ENCODE peak calls at places on chromosomes 5 and 9, in four cellular contexts. P is GM12864, M is progenitor cell of endocrine pancreas, A is heart right ventricle. X is an unnamed sample.
A peak's percentile ranks its signal among the peaks of the same experiment; 100 is the strongest.

GRCh38 chr9:68627104-68627503 is 77.9 kb upstream of the PIP5K1B start:
- DNase-seq in P (no peak), M (no peak), A (no peak), X (no peak)

GRCh38 chr9:103798620-103799019 is 295.5 kb upstream of the SMC2 start:
- DNase-seq in P (peak; percentile 37), M (no peak), A (no peak), X (peak; percentile 41)

GRCh38 chr9:131557855-131558548 is 12.7 kb downstream of the PRRT1B start:
- DNase-seq in P (no peak), M (no peak), A (no peak), X (no peak)

GRCh38 chr9:92576175-92576574 is 40.4 kb upstream of the ECM2 start:
- DNase-seq in P (no peak), M (no peak), A (no peak), X (no peak)

GRCh38 chr9:70438341-70438924 is 24.0 kb upstream of the KLF9 start:
- DNase-seq in P (no peak), M (no peak), A (peak; percentile 34), X (no peak)

GRCh38 chr9:98808411-98808815 is 943 bp downstream of the GALNT12 start:
- DNase-seq in P (no peak), M (no peak), A (no peak), X (no peak)

GRCh38 chr9:16121593-16121992 is 568.8 kb downstream of the CCDC171 start:
- DNase-seq in P (no peak), M (no peak), A (no peak), X (no peak)

GRCh38 chr5:13427859-13428557 is 516.5 kb downstream of the DNAH5 start:
- DNase-seq in P (no peak), M (no peak), A (no peak), X (no peak)

GRCh38 chr5:168931638-168932345 is 352.6 kb upstream of the PANK3 start:
- DNase-seq in P (no peak), M (no peak), A (no peak), X (no peak)

GRCh38 chr9:23342296-23342695 is 483.7 kb downstream of the ELAVL2 start:
- DNase-seq in P (no peak), M (no peak), A (no peak), X (no peak)

GRCh38 chr5:50415912-50416311 is 25.2 kb downstream of the EMB start:
- DNase-seq in P (peak; percentile 55), M (no peak), A (no peak), X (no peak)

GRCh38 chr5:141843156-141843927 is 34.9 kb downstream of the PCDH1 start:
- DNase-seq in P (no peak), M (no peak), A (no peak), X (no peak)

GRCh38 chr9:108710424-108710823 is 145.4 kb downstream of the ACTL7B start:
- DNase-seq in P (no peak), M (no peak), A (no peak), X (no peak)

GRCh38 chr9:85053206-85053605 is 383.7 kb downstream of the NTRK2 start:
- DNase-seq in P (no peak), M (no peak), A (no peak), X (no peak)

GRCh38 chr5:68007446-68007845 is 208.1 kb upstream of the PIK3R1 start:
- DNase-seq in P (no peak), M (no peak), A (peak; percentile 31), X (no peak)

GRCh38 chr9:122127396-122127798 is 32.2 kb downstream of the NDUFA8 start:
- DNase-seq in P (no peak), M (no peak), A (no peak), X (no peak)

GRCh38 chr5:99331061-99331460 is 402.3 kb upstream of the CHD1 start:
- DNase-seq in P (no peak), M (no peak), A (no peak), X (no peak)

GRCh38 chr5:119088438-119088837 is 17.6 kb downstream of the DMXL1 start:
- DNase-seq in P (no peak), M (no peak), A (no peak), X (no peak)

GRCh38 chr5:90558344-90559192 is at the start of gene ADGRV1:
- DNase-seq in P (no peak), M (peak; percentile 91), A (peak; percentile 12), X (peak; percentile 26)

GRCh38 chr5:93717162-93717561 is 24.2 kb downstream of the POU5F2 start:
- DNase-seq in P (no peak), M (no peak), A (no peak), X (no peak)

GRCh38 chr5:176768174-176768970 is 42.0 kb upstream of the UNC5A start:
- DNase-seq in P (no peak), M (no peak), A (no peak), X (no peak)

GRCh38 chr5:172872997-172873491 is 39.0 kb downstream of the ERGIC1 start:
- DNase-seq in P (no peak), M (no peak), A (peak; percentile 82), X (no peak)

GRCh38 chr5:123700624-123701023 is 188.6 kb downstream of the CSNK1G3 start:
- DNase-seq in P (no peak), M (no peak), A (no peak), X (no peak)

GRCh38 chr9:134258332-134258731 is 67.9 kb upstream of the RXRA start:
- DNase-seq in P (no peak), M (no peak), A (no peak), X (no peak)

GRCh38 chr5:139744471-139745120 is 51.0 kb upstream of the PSD2 start:
- DNase-seq in P (no peak), M (no peak), A (no peak), X (no peak)

GRCh38 chr5:139745121-139745799 is 50.3 kb upstream of the PSD2 start:
- DNase-seq in P (no peak), M (no peak), A (peak; percentile 60), X (no peak)

GRCh38 chr5:139742173-139742903 is 53.3 kb upstream of the PSD2 start:
- DNase-seq in P (no peak), M (no peak), A (no peak), X (no peak)

GRCh38 chr5:139743001-139743771 is 52.4 kb upstream of the PSD2 start:
- DNase-seq in P (no peak), M (no peak), A (no peak), X (no peak)

DNA sequence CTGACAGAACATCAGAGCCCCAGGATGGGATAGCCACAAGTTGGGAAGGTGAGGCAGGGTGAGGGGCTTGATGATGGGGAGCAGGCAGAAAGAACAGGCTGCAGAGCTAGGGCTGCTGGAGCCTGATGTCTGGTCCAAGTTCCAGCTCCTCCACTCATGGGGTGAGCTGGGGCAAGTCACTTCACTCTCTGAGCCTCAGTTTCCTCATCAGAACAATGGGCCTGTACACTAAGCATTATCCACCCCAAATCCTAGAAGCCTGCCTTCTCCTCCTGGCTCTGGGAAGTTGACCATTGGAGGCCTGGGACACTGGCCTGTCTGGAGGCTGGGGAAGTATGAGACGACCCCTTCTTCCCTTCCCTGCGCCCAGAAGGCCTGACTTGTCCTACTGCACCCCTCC is 51.8 kb upstream of the PSD2 start:
- DNase-seq in P (no peak), M (no peak), A (no peak), X (no peak)
- TF ChIP-seq CTCF in P (no peak), M (no peak), A (no peak), X (no peak)

DNA sequence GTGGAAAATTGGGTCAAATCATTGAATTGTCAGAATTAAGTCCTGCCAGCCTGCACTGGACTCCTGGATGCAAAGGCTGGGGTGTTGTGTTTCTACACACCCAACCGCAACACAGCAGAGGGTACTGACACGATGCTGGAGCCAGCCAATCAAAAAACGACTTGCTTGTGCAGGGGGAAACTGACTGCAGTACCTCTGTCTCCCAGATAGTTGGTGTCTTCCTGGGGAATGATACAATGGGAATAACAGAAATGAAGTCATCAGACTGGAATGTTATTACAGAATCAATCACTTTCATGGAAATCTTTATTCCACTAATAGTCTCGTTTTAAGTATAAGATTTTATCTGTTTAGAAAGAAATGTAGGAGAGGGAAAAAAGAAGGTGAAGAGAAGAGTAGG is 330.3 kb downstream of the MLLT3 start:
- DNase-seq in P (no peak), M (no peak), A (no peak), X (no peak)
- TF ChIP-seq CTCF in P (no peak), M (no peak), A (no peak), X (no peak)

DNA sequence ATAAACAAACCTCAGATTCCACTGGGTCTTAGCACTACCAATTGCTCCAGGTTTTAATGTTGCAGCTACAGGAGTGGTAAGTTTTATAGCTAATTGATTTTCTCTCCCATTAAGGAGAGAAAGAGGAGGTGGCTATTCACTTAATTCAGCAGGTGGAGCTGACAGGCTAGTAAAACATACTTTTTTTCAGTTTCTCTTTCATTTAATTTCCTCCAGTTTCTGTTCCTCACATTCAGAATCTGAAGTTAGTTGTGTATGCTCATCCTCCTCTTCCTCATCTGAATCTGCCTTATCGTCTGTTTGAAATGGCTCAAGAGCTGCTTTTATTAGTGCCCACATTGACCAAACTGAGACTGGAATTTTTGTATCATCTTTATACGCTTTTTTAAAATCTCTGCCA is 98.0 kb downstream of the PLPPR1 start:
- DNase-seq in P (no peak), M (no peak), A (no peak), X (no peak)
- TF ChIP-seq CTCF in P (no peak), M (no peak), A (no peak), X (no peak)

GRCh38 chr5:151889614-151890013 is 35.0 kb downstream of the GLRA1 start:
- DNase-seq in P (no peak), M (no peak), A (no peak), X (no peak)

GRCh38 chr5:151885138-151885908 is 39.3 kb downstream of the GLRA1 start:
- DNase-seq in P (no peak), M (no peak), A (no peak), X (no peak)

GRCh38 chr5:151892393-151892792 is 32.3 kb downstream of the GLRA1 start:
- DNase-seq in P (no peak), M (no peak), A (no peak), X (no peak)

GRCh38 chr5:151886741-151887261 is 37.9 kb downstream of the GLRA1 start:
- DNase-seq in P (no peak), M (no peak), A (no peak), X (no peak)

DNA sequence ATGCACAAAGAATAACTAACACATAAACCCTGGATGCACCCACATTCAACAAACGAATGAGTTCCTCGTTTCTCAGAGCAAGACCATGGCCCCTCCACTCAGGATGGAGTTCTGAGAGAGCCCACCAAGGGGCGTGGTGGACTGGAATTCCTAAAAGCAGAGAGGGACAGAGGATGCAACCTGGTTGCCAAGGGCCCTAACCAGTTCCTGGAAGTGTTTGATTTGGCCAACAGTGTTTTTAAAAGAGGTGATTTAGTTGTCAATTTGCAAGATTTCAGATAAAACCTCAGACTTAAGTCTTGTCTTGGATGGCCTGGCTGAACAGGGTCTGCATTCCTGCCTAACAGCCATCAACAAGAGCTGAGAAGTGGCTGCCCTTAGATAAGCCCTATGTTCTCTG is 34.4 kb downstream of the GLRA1 start:
- DNase-seq in P (no peak), M (no peak), A (no peak), X (no peak)
- TF ChIP-seq CTCF in P (no peak), M (peak; percentile 27), A (no peak), X (no peak)